ENCODE peak calls at places on chromosomes 12 and 14, in five cellular contexts. One of them, this sample, is unnamed.

GRCh38 chr14:63910593-63911363 is 58.0 kb downstream of the SYNE2 start:
- DNase-seq in NCI-H2081: no peak
- DNase-seq in RWPE1: no peak
- DNase-seq in AG09319: no peak
- DNase-seq in uterus: no peak
- DNase-seq in this sample: no peak

GRCh38 chr12:29552324-29552927 is 54.9 kb upstream of the OVCH1 start:
- DNase-seq in NCI-H2081: peak; percentile 6
- DNase-seq in RWPE1: peak; percentile 18
- DNase-seq in AG09319: no peak
- DNase-seq in uterus: peak; percentile 65
- DNase-seq in this sample: peak; percentile 38

GRCh38 chr12:95522692-95523091 is 28.6 kb downstream of the USP44 start:
- DNase-seq in NCI-H2081: no peak
- DNase-seq in RWPE1: no peak
- DNase-seq in AG09319: no peak
- DNase-seq in uterus: no peak
- DNase-seq in this sample: no peak

GRCh38 chr14:59919582-59920377 is at the start of gene LRRC9:
- DNase-seq in NCI-H2081: no peak
- DNase-seq in RWPE1: no peak
- DNase-seq in AG09319: no peak
- DNase-seq in uterus: no peak
- DNase-seq in this sample: no peak

GRCh38 chr14:66111891-66112290 is 374.3 kb upstream of the CCDC196 start:
- DNase-seq in NCI-H2081: no peak
- DNase-seq in RWPE1: no peak
- DNase-seq in AG09319: no peak
- DNase-seq in uterus: no peak
- DNase-seq in this sample: no peak

GRCh38 chr12:94262228-94263010 is 114.0 kb downstream of the PLXNC1 start:
- DNase-seq in NCI-H2081: no peak
- DNase-seq in RWPE1: peak; percentile 76
- DNase-seq in AG09319: peak; percentile 91
- DNase-seq in uterus: peak; percentile 91
- DNase-seq in this sample: peak; percentile 38

GRCh38 chr12:24482882-24483604 is 465.9 kb downstream of the BCAT1 start:
- DNase-seq in NCI-H2081: peak; percentile 23
- DNase-seq in RWPE1: no peak
- DNase-seq in AG09319: no peak
- DNase-seq in uterus: no peak
- DNase-seq in this sample: no peak

GRCh38 chr14:52706286-52706685 is 714 bp upstream of the PSMC6 start:
- DNase-seq in NCI-H2081: no peak
- DNase-seq in RWPE1: no peak
- DNase-seq in AG09319: no peak
- DNase-seq in uterus: no peak
- DNase-seq in this sample: peak; percentile 26

GRCh38 chr12:96578526-96579125 is 89.2 kb downstream of the CFAP54 start:
- DNase-seq in NCI-H2081: peak; percentile 80
- DNase-seq in RWPE1: peak; percentile 62
- DNase-seq in AG09319: no peak
- DNase-seq in uterus: no peak
- DNase-seq in this sample: no peak

GRCh38 chr14:94031161-94031875 is 5.2 kb downstream of the OTUB2 start:
- DNase-seq in NCI-H2081: no peak
- DNase-seq in RWPE1: no peak
- DNase-seq in AG09319: no peak
- DNase-seq in uterus: no peak
- DNase-seq in this sample: no peak

GRCh38 chr12:89138048-89138852 is 214.1 kb downstream of the DUSP6 start:
- DNase-seq in NCI-H2081: no peak
- DNase-seq in RWPE1: no peak
- DNase-seq in AG09319: no peak
- DNase-seq in uterus: no peak
- DNase-seq in this sample: no peak

GRCh38 chr14:52840916-52841315 is 49.5 kb upstream of the GNPNAT1 start:
- DNase-seq in NCI-H2081: no peak
- DNase-seq in RWPE1: peak; percentile 33
- DNase-seq in AG09319: no peak
- DNase-seq in uterus: no peak
- DNase-seq in this sample: no peak

GRCh38 chr12:88300931-88301330 is 158.8 kb downstream of the TMTC3 start:
- DNase-seq in NCI-H2081: no peak
- DNase-seq in RWPE1: no peak
- DNase-seq in AG09319: peak; percentile 65
- DNase-seq in uterus: no peak
- DNase-seq in this sample: no peak

GRCh38 chr12:57237952-57238853 is 8.7 kb downstream of the SHMT2 start:
- DNase-seq in NCI-H2081: peak; percentile 40
- DNase-seq in RWPE1: no peak
- DNase-seq in AG09319: no peak
- DNase-seq in uterus: no peak
- DNase-seq in this sample: no peak